ENCODE peak calls at places on chromosomes 1 and 21, in ten cellular contexts. J is neural progenitor cell, S is fibroblast of lung, O is Karpas-422, L is neuronal stem cell, G is astrocyte, U is endodermal cell, P is MM.1S, R is GM23248, Y is colonic mucosa. V is an unnamed sample. For H3K9me3, the result is how much of the 10 kb centered on the place peaks cover.

GRCh38 chr1:94522304-94522703 is 19.3 kb downstream of the F3 start:
- DNase-seq in J (peak), S (peak), O (peak), L (peak), G (no peak), U (no peak), P (no peak), R (peak), Y (peak), V (peak)

GRCh38 chr1:41664861-41665640 is 180.6 kb upstream of the EDN2 start:
- DNase-seq in J (no peak), S (peak), O (no peak), L (no peak), G (peak), U (peak), P (no peak), R (peak), Y (no peak), V (peak)

GRCh38 chr1:89254658-89255287 is 17.9 kb downstream of the GBP5 start:
- DNase-seq in J (no peak), S (no peak), O (no peak), L (no peak), G (no peak), U (no peak), P (no peak), R (no peak), Y (no peak), V (no peak)

GRCh38 chr1:163106364-163106987 is 37.3 kb downstream of the RGS4 start:
- DNase-seq in J (no peak), S (no peak), O (no peak), L (no peak), G (peak), U (no peak), P (no peak), R (peak), Y (no peak), V (no peak)

GRCh38 chr1:214476229-214476957 is 75.0 kb downstream of the PTPN14 start:
- DNase-seq in J (no peak), S (no peak), O (no peak), L (no peak), G (peak), U (peak), P (no peak), R (peak), Y (no peak), V (no peak)

GRCh38 chr21:45433301-45433700 is 28.3 kb downstream of the COL18A1 start:
- DNase-seq in J (no peak), S (no peak), O (no peak), L (no peak), G (no peak), U (no peak), P (no peak), R (no peak), Y (no peak), V (no peak)

GRCh38 chr1:172640146-172640545 is 18.8 kb upstream of the FASLG start:
- DNase-seq in J (no peak), S (peak), O (no peak), L (no peak), G (peak), U (no peak), P (no peak), R (peak), Y (no peak), V (no peak)

GRCh38 chr1:19032413-19032695 is 75.9 kb upstream of the IFFO2 start:
- DNase-seq in J (no peak), S (no peak), O (no peak), L (no peak), G (no peak), U (no peak), P (no peak), R (no peak), Y (no peak), V (no peak)

GRCh38 chr1:8584316-8584715 is 233.1 kb downstream of the RERE start:
- DNase-seq in J (no peak), S (no peak), O (no peak), L (no peak), G (peak), U (no peak), P (no peak), R (no peak), Y (no peak), V (no peak)

GRCh38 chr1:35441926-35442579 is 115.2 kb downstream of the KIAA0319L start:
- DNase-seq in J (no peak), S (no peak), O (no peak), L (no peak), G (no peak), U (peak), P (no peak), R (no peak), Y (no peak), V (no peak)

GRCh38 chr1:36323636-36324321 is at the start of gene EVA1B:
- DNase-seq in J (peak), S (peak), O (no peak), L (peak), G (peak), U (peak), P (peak), R (peak), Y (peak), V (peak)

GRCh38 chr1:78688701-78689100 is 39.1 kb downstream of the IFI44 start:
- DNase-seq in J (no peak), S (peak), O (no peak), L (no peak), G (peak), U (no peak), P (no peak), R (peak), Y (no peak), V (peak)

GRCh38 chr1:237851209-237851845 is 39.4 kb downstream of the ZP4 start:
- DNase-seq in J (peak), S (peak), O (peak), L (peak), G (peak), U (peak), P (peak), R (peak), Y (peak), V (peak)

GRCh38 chr1:196115641-196116040 is 492.6 kb downstream of the KCNT2 start:
- DNase-seq in J (peak), S (peak), O (no peak), L (no peak), G (peak), U (peak), P (no peak), R (peak), Y (no peak), V (peak)

GRCh38 chr1:31218705-31219104 is 21.0 kb downstream of the NKAIN1 start:
- DNase-seq in J (no peak), S (no peak), O (no peak), L (no peak), G (no peak), U (no peak), P (no peak), R (no peak), Y (no peak), V (no peak)

GRCh38 chr1:234962340-234962989 is 166.2 kb downstream of the TOMM20 start:
- DNase-seq in J (no peak), S (peak), O (peak), L (no peak), G (peak), U (no peak), P (peak), R (peak), Y (peak), V (peak)

GRCh38 chr21:38841472-38841871 is 35.7 kb downstream of the ETS2 start:
- DNase-seq in J (no peak), S (no peak), O (no peak), L (no peak), G (no peak), U (no peak), P (no peak), R (peak), Y (peak), V (no peak)

GRCh38 chr1:40944326-40944725 is 35.2 kb upstream of the CTPS1 start:
- DNase-seq in J (no peak), S (peak), O (no peak), L (no peak), G (peak), U (no peak), P (no peak), R (peak), Y (no peak), V (peak)

DNA sequence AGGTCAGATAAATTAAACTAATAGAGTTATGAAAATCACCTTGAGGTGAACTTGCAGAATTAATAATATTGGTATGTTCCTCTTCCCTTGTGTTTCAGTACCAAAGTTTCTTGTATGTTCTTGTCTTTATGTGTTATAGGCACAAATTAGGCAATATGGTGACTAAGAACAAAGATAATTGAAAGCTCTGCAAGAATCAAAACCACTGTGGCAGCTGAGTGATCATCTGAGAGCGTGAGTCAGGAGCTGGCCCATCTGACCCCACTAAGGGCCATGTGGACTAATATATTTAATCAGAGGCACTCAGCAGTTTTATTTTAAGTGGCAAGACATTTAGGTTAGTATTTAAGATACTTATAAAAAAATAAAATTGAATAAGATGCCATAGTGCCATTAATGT is 12.8 kb upstream of the CASQ2 start:
- DNase-seq in J (no peak), S (peak), O (no peak), L (no peak), G (peak), U (no peak), P (no peak), R (peak), Y (no peak), V (peak)
- H3K9ac ChIP-seq in J (no peak), S (no peak), O (no peak), L (no peak), G (no peak), U (no peak), P (no peak), R (no peak), Y (no peak), V (peak)

DNA sequence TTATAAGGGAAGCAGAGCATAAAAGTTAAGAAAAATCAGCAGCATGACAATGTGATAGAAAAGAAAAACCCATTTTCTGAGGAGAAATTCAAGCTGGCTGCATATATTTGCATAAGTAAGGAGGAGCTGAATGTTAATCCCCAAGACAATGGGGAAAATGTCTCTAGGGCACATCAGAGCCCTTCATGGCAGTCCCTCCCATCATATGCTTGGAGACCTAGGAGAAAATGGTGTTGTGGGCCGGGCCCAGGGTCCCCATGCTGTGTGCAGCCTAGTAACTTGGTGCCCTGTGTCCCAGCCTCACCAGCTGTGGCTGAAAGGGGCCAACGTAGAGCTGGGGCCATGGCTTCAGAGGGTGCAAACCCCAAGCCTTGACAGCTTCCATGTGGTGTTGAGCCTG is 100.6 kb upstream of the PLPPR4 start:
- DNase-seq in J (no peak), S (no peak), O (no peak), L (no peak), G (no peak), U (no peak), P (no peak), R (no peak), Y (no peak), V (no peak)
- H3K4me3 ChIP-seq in J (no peak), S (no peak), O (no peak), L (no peak), G (no peak), U (no peak), P (no peak), R (no peak), Y (no peak), V (no peak)

DNA sequence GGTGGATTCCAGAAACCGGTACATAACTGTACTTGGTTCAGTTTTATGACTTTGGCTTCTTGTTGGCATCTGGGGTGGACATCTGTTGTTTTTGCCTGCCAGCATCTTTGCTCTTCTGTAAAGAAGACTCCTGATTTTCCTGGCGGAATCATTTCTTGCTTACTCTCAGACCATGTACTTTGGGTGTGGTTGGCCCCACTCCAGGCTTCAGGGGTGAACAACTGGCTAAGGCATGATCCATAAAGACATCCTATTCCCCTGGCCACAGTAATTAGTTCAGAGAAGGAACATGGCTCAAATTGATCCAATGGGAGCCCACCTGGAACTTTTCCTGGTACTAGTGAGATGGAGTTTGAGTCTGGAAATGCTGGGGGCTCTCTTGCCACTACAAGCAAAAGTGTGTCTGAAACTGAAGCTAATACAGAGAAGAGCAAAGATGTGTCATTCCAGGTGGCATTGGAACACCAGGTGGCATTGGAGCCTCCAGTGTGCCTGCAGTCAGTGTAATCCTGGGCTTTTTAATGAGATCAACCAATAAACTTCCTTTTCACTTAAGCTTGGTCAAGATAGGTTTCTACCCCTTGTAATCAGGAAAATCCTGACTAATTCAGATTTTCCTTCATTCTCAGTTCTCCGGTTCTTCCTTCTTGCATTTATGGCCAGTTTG is 332.4 kb upstream of the CAMK1G start:
- DNase-seq in J (no peak), S (no peak), O (no peak), L (no peak), G (peak), U (no peak), P (no peak), R (peak), Y (no peak), V (no peak)
- H3K9me3 ChIP-seq in J (under half), S (under half), O (under half), L (under half), G (under half), U (under half), P (under half), R (under half), Y (under half), V (under half)

GRCh38 chr1:161858271-161858670 is 92.2 kb downstream of the ATF6 start:
- DNase-seq in J (no peak), S (no peak), O (no peak), L (no peak), G (no peak), U (no peak), P (no peak), R (no peak), Y (no peak), V (no peak)
- H3K9ac ChIP-seq in J (no peak), S (no peak), O (no peak), L (no peak), G (no peak), U (no peak), P (no peak), R (no peak), Y (no peak), V (no peak)

GRCh38 chr1:12167493-12168429 is 970 bp downstream of the TNFRSF1B start:
- DNase-seq in J (no peak), S (no peak), O (peak), L (no peak), G (no peak), U (no peak), P (peak), R (no peak), Y (no peak), V (no peak)
- H3K4me3 ChIP-seq in J (no peak), S (peak), O (no peak), L (no peak), G (peak), U (no peak), P (peak), R (peak), Y (peak), V (peak)

GRCh38 chr1:247164694-247165093 is 7.1 kb downstream of the ZNF124 start:
- DNase-seq in J (no peak), S (no peak), O (no peak), L (no peak), G (no peak), U (no peak), P (no peak), R (no peak), Y (no peak), V (no peak)
- H3K9me3 ChIP-seq in J (under half), S (under half), O (half or more), L (half or more), G (under half), U (half or more), P (under half), R (under half), Y (under half), V (half or more)

V was measured in adipocyte.